ENCODE peak calls at places on chromosome 1, in seven cellular contexts. One of them, this sample, is unnamed.

GRCh38 chr1:167066333-167067122 is 23.6 kb downstream of the GPA33 start:
- DNase-seq in putamen: peak; percentile 39
- DNase-seq in Peyer's patch: peak; percentile 88
- DNase-seq in activated T-cell treated with anti-CD3 and anti-CD28 coated beads for 48 hours: peak; percentile 78
- DNase-seq in activated naive CD8-positive, alpha-beta T cell treated with anti-CD3 and anti-CD28 coated beads, Interleukin-2, amount 50 U/mL, for 24 hours: peak; percentile 88
- DNase-seq in T-cell: peak; percentile 71
- DNase-seq in CD4-positive, alpha-beta memory T cell: peak; percentile 66
- DNase-seq in this sample: peak; percentile 83

GRCh38 chr1:234598974-234599616 is 10.9 kb downstream of the IRF2BP2 start:
- DNase-seq in T-cell: no peak
- DNase-seq in putamen: no peak
- DNase-seq in Peyer's patch: peak; percentile 62
- DNase-seq in CD4-positive, alpha-beta memory T cell: no peak
- DNase-seq in activated naive CD8-positive, alpha-beta T cell treated with anti-CD3 and anti-CD28 coated beads, Interleukin-2, amount 50 U/mL, for 24 hours: no peak
- DNase-seq in activated T-cell treated with anti-CD3 and anti-CD28 coated beads for 48 hours: no peak
- DNase-seq in this sample: peak; percentile 21

GRCh38 chr1:74505133-74505532 is 7.3 kb downstream of the LRRC53 start:
- DNase-seq in CD4-positive, alpha-beta memory T cell: no peak
- DNase-seq in putamen: peak; percentile 66
- DNase-seq in activated T-cell treated with anti-CD3 and anti-CD28 coated beads for 48 hours: no peak
- DNase-seq in activated naive CD8-positive, alpha-beta T cell treated with anti-CD3 and anti-CD28 coated beads, Interleukin-2, amount 50 U/mL, for 24 hours: no peak
- DNase-seq in Peyer's patch: no peak
- DNase-seq in T-cell: no peak
- DNase-seq in this sample: no peak

GRCh38 chr1:158002630-158003408 is 9.4 kb downstream of the KIRREL1 start:
- DNase-seq in activated T-cell treated with anti-CD3 and anti-CD28 coated beads for 48 hours: no peak
- DNase-seq in Peyer's patch: no peak
- DNase-seq in T-cell: no peak
- DNase-seq in putamen: no peak
- DNase-seq in CD4-positive, alpha-beta memory T cell: no peak
- DNase-seq in activated naive CD8-positive, alpha-beta T cell treated with anti-CD3 and anti-CD28 coated beads, Interleukin-2, amount 50 U/mL, for 24 hours: no peak
- DNase-seq in this sample: no peak

GRCh38 chr1:28064064-28064463 is 24.3 kb downstream of the EYA3 start:
- DNase-seq in Peyer's patch: no peak
- DNase-seq in putamen: no peak
- DNase-seq in activated naive CD8-positive, alpha-beta T cell treated with anti-CD3 and anti-CD28 coated beads, Interleukin-2, amount 50 U/mL, for 24 hours: no peak
- DNase-seq in activated T-cell treated with anti-CD3 and anti-CD28 coated beads for 48 hours: no peak
- DNase-seq in CD4-positive, alpha-beta memory T cell: no peak
- DNase-seq in T-cell: no peak
- DNase-seq in this sample: no peak

GRCh38 chr1:30649321-30649991 is 73.9 kb downstream of the MATN1 start:
- DNase-seq in T-cell: no peak
- DNase-seq in activated naive CD8-positive, alpha-beta T cell treated with anti-CD3 and anti-CD28 coated beads, Interleukin-2, amount 50 U/mL, for 24 hours: no peak
- DNase-seq in CD4-positive, alpha-beta memory T cell: no peak
- DNase-seq in putamen: peak; percentile 27
- DNase-seq in activated T-cell treated with anti-CD3 and anti-CD28 coated beads for 48 hours: no peak
- DNase-seq in Peyer's patch: no peak
- DNase-seq in this sample: no peak

GRCh38 chr1:247296599-247297180 is 35.0 kb downstream of the ZNF496 start:
- DNase-seq in activated naive CD8-positive, alpha-beta T cell treated with anti-CD3 and anti-CD28 coated beads, Interleukin-2, amount 50 U/mL, for 24 hours: no peak
- DNase-seq in activated T-cell treated with anti-CD3 and anti-CD28 coated beads for 48 hours: no peak
- DNase-seq in Peyer's patch: no peak
- DNase-seq in putamen: no peak
- DNase-seq in CD4-positive, alpha-beta memory T cell: no peak
- DNase-seq in T-cell: no peak
- DNase-seq in this sample: no peak

GRCh38 chr1:40171036-40171435 is 9.8 kb downstream of the RLF start:
- DNase-seq in activated T-cell treated with anti-CD3 and anti-CD28 coated beads for 48 hours: no peak
- DNase-seq in activated naive CD8-positive, alpha-beta T cell treated with anti-CD3 and anti-CD28 coated beads, Interleukin-2, amount 50 U/mL, for 24 hours: no peak
- DNase-seq in putamen: no peak
- DNase-seq in CD4-positive, alpha-beta memory T cell: no peak
- DNase-seq in T-cell: no peak
- DNase-seq in Peyer's patch: no peak
- DNase-seq in this sample: no peak

GRCh38 chr1:181141431-181141910 is 53.0 kb downstream of the IER5 start:
- DNase-seq in T-cell: no peak
- DNase-seq in putamen: no peak
- DNase-seq in activated naive CD8-positive, alpha-beta T cell treated with anti-CD3 and anti-CD28 coated beads, Interleukin-2, amount 50 U/mL, for 24 hours: peak; percentile 74
- DNase-seq in Peyer's patch: peak; percentile 51
- DNase-seq in activated T-cell treated with anti-CD3 and anti-CD28 coated beads for 48 hours: peak; percentile 69
- DNase-seq in CD4-positive, alpha-beta memory T cell: no peak
- DNase-seq in this sample: peak; percentile 72

GRCh38 chr1:228335406-228336307 is 71.0 kb downstream of the TRIM11 start:
- DNase-seq in CD4-positive, alpha-beta memory T cell: no peak
- DNase-seq in T-cell: no peak
- DNase-seq in putamen: no peak
- DNase-seq in activated naive CD8-positive, alpha-beta T cell treated with anti-CD3 and anti-CD28 coated beads, Interleukin-2, amount 50 U/mL, for 24 hours: no peak
- DNase-seq in activated T-cell treated with anti-CD3 and anti-CD28 coated beads for 48 hours: no peak
- DNase-seq in Peyer's patch: peak; percentile 25
- DNase-seq in this sample: no peak

GRCh38 chr1:118767971-118768370 is 220.2 kb downstream of the TBX15 start:
- DNase-seq in Peyer's patch: no peak
- DNase-seq in CD4-positive, alpha-beta memory T cell: no peak
- DNase-seq in T-cell: no peak
- DNase-seq in putamen: no peak
- DNase-seq in activated naive CD8-positive, alpha-beta T cell treated with anti-CD3 and anti-CD28 coated beads, Interleukin-2, amount 50 U/mL, for 24 hours: no peak
- DNase-seq in activated T-cell treated with anti-CD3 and anti-CD28 coated beads for 48 hours: no peak
- DNase-seq in this sample: no peak

GRCh38 chr1:162217674-162218073 is 148.2 kb downstream of the NOS1AP start:
- DNase-seq in T-cell: no peak
- DNase-seq in CD4-positive, alpha-beta memory T cell: no peak
- DNase-seq in activated T-cell treated with anti-CD3 and anti-CD28 coated beads for 48 hours: no peak
- DNase-seq in putamen: no peak
- DNase-seq in Peyer's patch: no peak
- DNase-seq in activated naive CD8-positive, alpha-beta T cell treated with anti-CD3 and anti-CD28 coated beads, Interleukin-2, amount 50 U/mL, for 24 hours: no peak
- DNase-seq in this sample: no peak

GRCh38 chr1:224786533-224787249 is 142.8 kb upstream of the DNAH14 start:
- DNase-seq in putamen: no peak
- DNase-seq in activated T-cell treated with anti-CD3 and anti-CD28 coated beads for 48 hours: no peak
- DNase-seq in Peyer's patch: no peak
- DNase-seq in CD4-positive, alpha-beta memory T cell: no peak
- DNase-seq in activated naive CD8-positive, alpha-beta T cell treated with anti-CD3 and anti-CD28 coated beads, Interleukin-2, amount 50 U/mL, for 24 hours: no peak
- DNase-seq in T-cell: no peak
- DNase-seq in this sample: no peak

GRCh38 chr1:210369425-210369824 is 40.7 kb downstream of the HHAT start:
- DNase-seq in activated T-cell treated with anti-CD3 and anti-CD28 coated beads for 48 hours: no peak
- DNase-seq in putamen: no peak
- DNase-seq in CD4-positive, alpha-beta memory T cell: no peak
- DNase-seq in activated naive CD8-positive, alpha-beta T cell treated with anti-CD3 and anti-CD28 coated beads, Interleukin-2, amount 50 U/mL, for 24 hours: no peak
- DNase-seq in T-cell: no peak
- DNase-seq in Peyer's patch: no peak
- DNase-seq in this sample: no peak

GRCh38 chr1:229230893-229231753 is 39.8 kb upstream of the RAB4A start:
- DNase-seq in Peyer's patch: no peak
- DNase-seq in T-cell: no peak
- DNase-seq in CD4-positive, alpha-beta memory T cell: no peak
- DNase-seq in activated T-cell treated with anti-CD3 and anti-CD28 coated beads for 48 hours: no peak
- DNase-seq in activated naive CD8-positive, alpha-beta T cell treated with anti-CD3 and anti-CD28 coated beads, Interleukin-2, amount 50 U/mL, for 24 hours: no peak
- DNase-seq in putamen: no peak
- DNase-seq in this sample: no peak

GRCh38 chr1:36913016-36913415 is 121.3 kb downstream of the GRIK3 start:
- DNase-seq in putamen: no peak
- DNase-seq in activated naive CD8-positive, alpha-beta T cell treated with anti-CD3 and anti-CD28 coated beads, Interleukin-2, amount 50 U/mL, for 24 hours: no peak
- DNase-seq in CD4-positive, alpha-beta memory T cell: no peak
- DNase-seq in T-cell: no peak
- DNase-seq in activated T-cell treated with anti-CD3 and anti-CD28 coated beads for 48 hours: no peak
- DNase-seq in Peyer's patch: no peak
- DNase-seq in this sample: no peak

GRCh38 chr1:62823556-62823955 is 39.6 kb downstream of the ATG4C start:
- DNase-seq in activated T-cell treated with anti-CD3 and anti-CD28 coated beads for 48 hours: no peak
- DNase-seq in T-cell: no peak
- DNase-seq in CD4-positive, alpha-beta memory T cell: no peak
- DNase-seq in putamen: no peak
- DNase-seq in activated naive CD8-positive, alpha-beta T cell treated with anti-CD3 and anti-CD28 coated beads, Interleukin-2, amount 50 U/mL, for 24 hours: no peak
- DNase-seq in Peyer's patch: no peak
- DNase-seq in this sample: no peak

GRCh38 chr1:170414989-170415733 is 116.8 kb upstream of the GORAB start:
- DNase-seq in activated naive CD8-positive, alpha-beta T cell treated with anti-CD3 and anti-CD28 coated beads, Interleukin-2, amount 50 U/mL, for 24 hours: no peak
- DNase-seq in putamen: no peak
- DNase-seq in activated T-cell treated with anti-CD3 and anti-CD28 coated beads for 48 hours: no peak
- DNase-seq in CD4-positive, alpha-beta memory T cell: no peak
- DNase-seq in Peyer's patch: no peak
- DNase-seq in T-cell: no peak
- DNase-seq in this sample: no peak

GRCh38 chr1:44890007-44890406 is 47.0 kb upstream of the PTCH2 start:
- DNase-seq in CD4-positive, alpha-beta memory T cell: no peak
- DNase-seq in activated T-cell treated with anti-CD3 and anti-CD28 coated beads for 48 hours: no peak
- DNase-seq in Peyer's patch: no peak
- DNase-seq in T-cell: no peak
- DNase-seq in activated naive CD8-positive, alpha-beta T cell treated with anti-CD3 and anti-CD28 coated beads, Interleukin-2, amount 50 U/mL, for 24 hours: no peak
- DNase-seq in putamen: no peak
- DNase-seq in this sample: no peak

GRCh38 chr1:220786057-220786336 is 716 bp upstream of the MTARC1 start:
- DNase-seq in putamen: no peak
- DNase-seq in activated naive CD8-positive, alpha-beta T cell treated with anti-CD3 and anti-CD28 coated beads, Interleukin-2, amount 50 U/mL, for 24 hours: no peak
- DNase-seq in T-cell: no peak
- DNase-seq in CD4-positive, alpha-beta memory T cell: no peak
- DNase-seq in activated T-cell treated with anti-CD3 and anti-CD28 coated beads for 48 hours: no peak
- DNase-seq in Peyer's patch: no peak
- DNase-seq in this sample: no peak